ENCODE peak calls at places on chromosome 13, in six cellular contexts. I, D, X, A, N and H are unnamed samples.

GRCh38 chr13:32423592-32423991 is 4.3 kb downstream of the N4BP2L1 start:
- DNase-seq in X (no peak), I (no peak), D (no peak), N (no peak), A (no peak), H (no peak)

GRCh38 chr13:107860284-107860683 is 355.1 kb downstream of the LIG4 start:
- DNase-seq in I (no peak), A (no peak), D (no peak), N (no peak), X (no peak), H (no peak)

GRCh38 chr13:97116754-97117153 is 105.4 kb upstream of the MBNL2 start:
- DNase-seq in I (no peak), D (no peak), N (peak), X (no peak), A (no peak), H (no peak)

GRCh38 chr13:76937416-76937815 is 10.9 kb upstream of the ACOD1 start:
- DNase-seq in X (no peak), A (no peak), I (no peak), N (peak), D (peak), H (no peak)

GRCh38 chr13:92716749-92717148 is 509.9 kb upstream of the GPC6 start:
- DNase-seq in X (no peak), I (no peak), D (no peak), A (no peak), N (peak), H (no peak)

GRCh38 chr13:101626925-101627555 is 174.6 kb downstream of the ITGBL1 start:
- DNase-seq in A (peak), X (no peak), D (no peak), N (no peak), I (no peak), H (no peak)

GRCh38 chr13:26011996-26012688 is 39.7 kb downstream of the SHISA2 start:
- DNase-seq in N (no peak), A (no peak), D (no peak), I (no peak), X (no peak), H (no peak)

GRCh38 chr13:113758651-113759524 is at the start of gene TMEM255B:
- DNase-seq in D (peak), A (peak), N (peak), I (peak), X (peak), H (peak)

GRCh38 chr13:23898101-23898500 is 799 bp upstream of the C1QTNF9B start:
- DNase-seq in D (no peak), N (no peak), X (no peak), I (no peak), A (no peak), H (no peak)

GRCh38 chr13:19852766-19853165 is 10.7 kb downstream of the ZMYM5 start:
- DNase-seq in I (no peak), X (no peak), A (no peak), N (no peak), D (no peak), H (no peak)